ENCODE peak calls at places on chromosomes 7 and 10, in four cellular contexts. One of them, this sample, is unnamed.

GRCh38 chr10:12401466-12401865 is 52.1 kb downstream of the CAMK1D start:
- DNase-seq in AG08395: no peak
- DNase-seq in stimulated activated CD4-positive, alpha-beta T cell treated with anti-CD3 and anti-CD28 coated beads, Interleukin-12 subunit alpha, Interleukin-12 subunit beta, amount 100 ng/mL, for 48 hours: no peak
- DNase-seq in GM18507: no peak
- DNase-seq in this sample: no peak

GRCh38 chr7:118369987-118370386 is 145.5 kb downstream of the ANKRD7 start:
- DNase-seq in AG08395: no peak
- DNase-seq in stimulated activated CD4-positive, alpha-beta T cell treated with anti-CD3 and anti-CD28 coated beads, Interleukin-12 subunit alpha, Interleukin-12 subunit beta, amount 100 ng/mL, for 48 hours: no peak
- DNase-seq in GM18507: no peak
- DNase-seq in this sample: no peak

GRCh38 chr7:151244156-151244870 is 4.2 kb downstream of the SMARCD3 start:
- DNase-seq in AG08395: peak
- DNase-seq in stimulated activated CD4-positive, alpha-beta T cell treated with anti-CD3 and anti-CD28 coated beads, Interleukin-12 subunit alpha, Interleukin-12 subunit beta, amount 100 ng/mL, for 48 hours: peak
- DNase-seq in GM18507: peak
- DNase-seq in this sample: peak

GRCh38 chr10:10819206-10819856 is 198.3 kb upstream of the CELF2 start:
- DNase-seq in AG08395: peak
- DNase-seq in stimulated activated CD4-positive, alpha-beta T cell treated with anti-CD3 and anti-CD28 coated beads, Interleukin-12 subunit alpha, Interleukin-12 subunit beta, amount 100 ng/mL, for 48 hours: no peak
- DNase-seq in GM18507: no peak
- DNase-seq in this sample: no peak

GRCh38 chr10:10475812-10476211 is 541.9 kb upstream of the CELF2 start:
- DNase-seq in AG08395: no peak
- DNase-seq in stimulated activated CD4-positive, alpha-beta T cell treated with anti-CD3 and anti-CD28 coated beads, Interleukin-12 subunit alpha, Interleukin-12 subunit beta, amount 100 ng/mL, for 48 hours: no peak
- DNase-seq in GM18507: no peak
- DNase-seq in this sample: no peak

GRCh38 chr7:95687759-95688343 is 84.5 kb upstream of the DYNC1I1 start:
- DNase-seq in AG08395: peak
- DNase-seq in stimulated activated CD4-positive, alpha-beta T cell treated with anti-CD3 and anti-CD28 coated beads, Interleukin-12 subunit alpha, Interleukin-12 subunit beta, amount 100 ng/mL, for 48 hours: no peak
- DNase-seq in GM18507: no peak
- DNase-seq in this sample: peak

GRCh38 chr10:688621-689426 is 644 bp downstream of the DIP2C start:
- DNase-seq in AG08395: peak
- DNase-seq in stimulated activated CD4-positive, alpha-beta T cell treated with anti-CD3 and anti-CD28 coated beads, Interleukin-12 subunit alpha, Interleukin-12 subunit beta, amount 100 ng/mL, for 48 hours: no peak
- DNase-seq in GM18507: no peak
- DNase-seq in this sample: peak

GRCh38 chr7:84647797-84648762 is 453.5 kb upstream of the SEMA3A start:
- DNase-seq in AG08395: peak
- DNase-seq in stimulated activated CD4-positive, alpha-beta T cell treated with anti-CD3 and anti-CD28 coated beads, Interleukin-12 subunit alpha, Interleukin-12 subunit beta, amount 100 ng/mL, for 48 hours: no peak
- DNase-seq in GM18507: no peak
- DNase-seq in this sample: peak

GRCh38 chr7:128075536-128076095 is 44.4 kb upstream of the LRRC4 start:
- DNase-seq in AG08395: no peak
- DNase-seq in stimulated activated CD4-positive, alpha-beta T cell treated with anti-CD3 and anti-CD28 coated beads, Interleukin-12 subunit alpha, Interleukin-12 subunit beta, amount 100 ng/mL, for 48 hours: no peak
- DNase-seq in GM18507: no peak
- DNase-seq in this sample: no peak

GRCh38 chr10:77863446-77863845 is 63.1 kb downstream of the DLG5 start:
- DNase-seq in AG08395: no peak
- DNase-seq in stimulated activated CD4-positive, alpha-beta T cell treated with anti-CD3 and anti-CD28 coated beads, Interleukin-12 subunit alpha, Interleukin-12 subunit beta, amount 100 ng/mL, for 48 hours: no peak
- DNase-seq in GM18507: no peak
- DNase-seq in this sample: no peak

GRCh38 chr7:38179719-38180333 is 1.8 kb downstream of the STARD3NL start:
- DNase-seq in AG08395: no peak
- DNase-seq in stimulated activated CD4-positive, alpha-beta T cell treated with anti-CD3 and anti-CD28 coated beads, Interleukin-12 subunit alpha, Interleukin-12 subunit beta, amount 100 ng/mL, for 48 hours: no peak
- DNase-seq in GM18507: no peak
- DNase-seq in this sample: no peak

GRCh38 chr7:107151538-107151937 is 17.3 kb upstream of the HBP1 start:
- DNase-seq in AG08395: no peak
- DNase-seq in stimulated activated CD4-positive, alpha-beta T cell treated with anti-CD3 and anti-CD28 coated beads, Interleukin-12 subunit alpha, Interleukin-12 subunit beta, amount 100 ng/mL, for 48 hours: no peak
- DNase-seq in GM18507: no peak
- DNase-seq in this sample: no peak

GRCh38 chr7:1144269-1144771 is 15.7 kb downstream of the ZFAND2A start:
- DNase-seq in AG08395: peak
- DNase-seq in stimulated activated CD4-positive, alpha-beta T cell treated with anti-CD3 and anti-CD28 coated beads, Interleukin-12 subunit alpha, Interleukin-12 subunit beta, amount 100 ng/mL, for 48 hours: no peak
- DNase-seq in GM18507: no peak
- DNase-seq in this sample: peak

GRCh38 chr7:45155357-45155900 is 2.2 kb upstream of the RAMP3 start:
- DNase-seq in AG08395: no peak
- DNase-seq in stimulated activated CD4-positive, alpha-beta T cell treated with anti-CD3 and anti-CD28 coated beads, Interleukin-12 subunit alpha, Interleukin-12 subunit beta, amount 100 ng/mL, for 48 hours: no peak
- DNase-seq in GM18507: no peak
- DNase-seq in this sample: no peak

GRCh38 chr7:102253973-102254370 is 32.7 kb upstream of the SH2B2 start:
- DNase-seq in AG08395: no peak
- DNase-seq in stimulated activated CD4-positive, alpha-beta T cell treated with anti-CD3 and anti-CD28 coated beads, Interleukin-12 subunit alpha, Interleukin-12 subunit beta, amount 100 ng/mL, for 48 hours: no peak
- DNase-seq in GM18507: no peak
- DNase-seq in this sample: no peak

GRCh38 chr10:120505866-120506265 is 48.8 kb downstream of the PLPP4 start:
- DNase-seq in AG08395: peak
- DNase-seq in stimulated activated CD4-positive, alpha-beta T cell treated with anti-CD3 and anti-CD28 coated beads, Interleukin-12 subunit alpha, Interleukin-12 subunit beta, amount 100 ng/mL, for 48 hours: no peak
- DNase-seq in GM18507: no peak
- DNase-seq in this sample: peak

GRCh38 chr10:58701398-58702135 is 188.9 kb downstream of the BICC1 start:
- DNase-seq in AG08395: peak
- DNase-seq in stimulated activated CD4-positive, alpha-beta T cell treated with anti-CD3 and anti-CD28 coated beads, Interleukin-12 subunit alpha, Interleukin-12 subunit beta, amount 100 ng/mL, for 48 hours: no peak
- DNase-seq in GM18507: no peak
- DNase-seq in this sample: peak

GRCh38 chr10:92834331-92834730 is 14.0 kb upstream of the EXOC6 start:
- DNase-seq in AG08395: no peak
- DNase-seq in stimulated activated CD4-positive, alpha-beta T cell treated with anti-CD3 and anti-CD28 coated beads, Interleukin-12 subunit alpha, Interleukin-12 subunit beta, amount 100 ng/mL, for 48 hours: no peak
- DNase-seq in GM18507: no peak
- DNase-seq in this sample: peak

GRCh38 chr10:570631-571565 is 118.6 kb downstream of the DIP2C start:
- DNase-seq in AG08395: peak
- DNase-seq in stimulated activated CD4-positive, alpha-beta T cell treated with anti-CD3 and anti-CD28 coated beads, Interleukin-12 subunit alpha, Interleukin-12 subunit beta, amount 100 ng/mL, for 48 hours: no peak
- DNase-seq in GM18507: no peak
- DNase-seq in this sample: no peak

GRCh38 chr7:131652194-131652593 is 95.8 kb upstream of the PODXL start:
- DNase-seq in AG08395: no peak
- DNase-seq in stimulated activated CD4-positive, alpha-beta T cell treated with anti-CD3 and anti-CD28 coated beads, Interleukin-12 subunit alpha, Interleukin-12 subunit beta, amount 100 ng/mL, for 48 hours: no peak
- DNase-seq in GM18507: no peak
- DNase-seq in this sample: no peak

GRCh38 chr10:31134303-31134928 is 102.8 kb upstream of the ZNF438 start:
- DNase-seq in AG08395: peak
- DNase-seq in stimulated activated CD4-positive, alpha-beta T cell treated with anti-CD3 and anti-CD28 coated beads, Interleukin-12 subunit alpha, Interleukin-12 subunit beta, amount 100 ng/mL, for 48 hours: peak
- DNase-seq in GM18507: peak
- DNase-seq in this sample: peak

GRCh38 chr7:26278769-26279168 is 12.9 kb upstream of the SNX10 start:
- DNase-seq in AG08395: no peak
- DNase-seq in stimulated activated CD4-positive, alpha-beta T cell treated with anti-CD3 and anti-CD28 coated beads, Interleukin-12 subunit alpha, Interleukin-12 subunit beta, amount 100 ng/mL, for 48 hours: no peak
- DNase-seq in GM18507: no peak
- DNase-seq in this sample: no peak

GRCh38 chr7:24141876-24142509 is 142.0 kb upstream of the NPY start:
- DNase-seq in AG08395: no peak
- DNase-seq in stimulated activated CD4-positive, alpha-beta T cell treated with anti-CD3 and anti-CD28 coated beads, Interleukin-12 subunit alpha, Interleukin-12 subunit beta, amount 100 ng/mL, for 48 hours: no peak
- DNase-seq in GM18507: no peak
- DNase-seq in this sample: no peak

GRCh38 chr7:144534196-144534595 is 130.7 kb upstream of the NOBOX start:
- DNase-seq in AG08395: no peak
- DNase-seq in stimulated activated CD4-positive, alpha-beta T cell treated with anti-CD3 and anti-CD28 coated beads, Interleukin-12 subunit alpha, Interleukin-12 subunit beta, amount 100 ng/mL, for 48 hours: no peak
- DNase-seq in GM18507: no peak
- DNase-seq in this sample: no peak

GRCh38 chr10:49034925-49035324 is 80.4 kb downstream of the VSTM4 start:
- DNase-seq in AG08395: no peak
- DNase-seq in stimulated activated CD4-positive, alpha-beta T cell treated with anti-CD3 and anti-CD28 coated beads, Interleukin-12 subunit alpha, Interleukin-12 subunit beta, amount 100 ng/mL, for 48 hours: no peak
- DNase-seq in GM18507: no peak
- DNase-seq in this sample: no peak

GRCh38 chr7:115410427-115410805 is 488.5 kb downstream of the MDFIC start:
- DNase-seq in AG08395: no peak
- DNase-seq in stimulated activated CD4-positive, alpha-beta T cell treated with anti-CD3 and anti-CD28 coated beads, Interleukin-12 subunit alpha, Interleukin-12 subunit beta, amount 100 ng/mL, for 48 hours: no peak
- DNase-seq in GM18507: no peak
- DNase-seq in this sample: peak

GRCh38 chr10:44306762-44307161 is 78.1 kb downstream of the CXCL12 start:
- DNase-seq in AG08395: no peak
- DNase-seq in stimulated activated CD4-positive, alpha-beta T cell treated with anti-CD3 and anti-CD28 coated beads, Interleukin-12 subunit alpha, Interleukin-12 subunit beta, amount 100 ng/mL, for 48 hours: no peak
- DNase-seq in GM18507: no peak
- DNase-seq in this sample: no peak

GRCh38 chr10:80460399-80461207 is 6.5 kb downstream of the TSPAN14 start:
- DNase-seq in AG08395: peak
- DNase-seq in stimulated activated CD4-positive, alpha-beta T cell treated with anti-CD3 and anti-CD28 coated beads, Interleukin-12 subunit alpha, Interleukin-12 subunit beta, amount 100 ng/mL, for 48 hours: no peak
- DNase-seq in GM18507: no peak
- DNase-seq in this sample: peak

GRCh38 chr10:76397210-76397881 is 965.9 kb downstream of the LRMDA start:
- DNase-seq in AG08395: peak
- DNase-seq in stimulated activated CD4-positive, alpha-beta T cell treated with anti-CD3 and anti-CD28 coated beads, Interleukin-12 subunit alpha, Interleukin-12 subunit beta, amount 100 ng/mL, for 48 hours: no peak
- DNase-seq in GM18507: no peak
- DNase-seq in this sample: peak

GRCh38 chr10:93039721-93040120 is 20.9 kb upstream of the CYP26C1 start:
- DNase-seq in AG08395: peak
- DNase-seq in stimulated activated CD4-positive, alpha-beta T cell treated with anti-CD3 and anti-CD28 coated beads, Interleukin-12 subunit alpha, Interleukin-12 subunit beta, amount 100 ng/mL, for 48 hours: no peak
- DNase-seq in GM18507: no peak
- DNase-seq in this sample: peak

GRCh38 chr10:35642793-35643114 is 658 bp upstream of the FZD8 start:
- DNase-seq in AG08395: no peak
- DNase-seq in stimulated activated CD4-positive, alpha-beta T cell treated with anti-CD3 and anti-CD28 coated beads, Interleukin-12 subunit alpha, Interleukin-12 subunit beta, amount 100 ng/mL, for 48 hours: no peak
- DNase-seq in GM18507: no peak
- DNase-seq in this sample: no peak

This sample was measured in astrocyte of the spinal cord.